ENCODE peak calls at places on chromosomes 12 and 14, in five cellular contexts. One of them, this sample, is unnamed.

GRCh38 chr12:60947533-60947932 is 1312.7 kb upstream of the USP15 start:
- DNase-seq in mucosa of gallbladder: no peak
- DNase-seq in brain pericyte: no peak
- DNase-seq in T follicular helper cell: no peak
- DNase-seq in T-helper 9 cell: no peak
- DNase-seq in this sample: no peak

GRCh38 chr12:109497675-109498074 is 20.2 kb downstream of the UBE3B start:
- DNase-seq in brain pericyte: no peak
- DNase-seq in mucosa of gallbladder: no peak
- DNase-seq in T-helper 9 cell: no peak
- DNase-seq in T follicular helper cell: no peak
- DNase-seq in this sample: no peak

GRCh38 chr14:98721061-98721460 is 550.9 kb downstream of the BCL11B start:
- DNase-seq in T follicular helper cell: no peak
- DNase-seq in brain pericyte: no peak
- DNase-seq in T-helper 9 cell: no peak
- DNase-seq in mucosa of gallbladder: no peak
- DNase-seq in this sample: no peak

GRCh38 chr14:93033983-93034670 is 81.6 kb downstream of the ITPK1 start:
- DNase-seq in T follicular helper cell: peak; percentile 6
- DNase-seq in T-helper 9 cell: peak; percentile 5
- DNase-seq in brain pericyte: no peak
- DNase-seq in mucosa of gallbladder: no peak
- DNase-seq in this sample: peak; percentile 91

GRCh38 chr14:103130017-103130764 is 6.9 kb downstream of the TNFAIP2 start:
- DNase-seq in brain pericyte: no peak
- DNase-seq in mucosa of gallbladder: no peak
- DNase-seq in T-helper 9 cell: no peak
- DNase-seq in T follicular helper cell: no peak
- DNase-seq in this sample: no peak

GRCh38 chr14:66288511-66288910 is 197.7 kb upstream of the CCDC196 start:
- DNase-seq in brain pericyte: no peak
- DNase-seq in T-helper 9 cell: no peak
- DNase-seq in mucosa of gallbladder: no peak
- DNase-seq in T follicular helper cell: no peak
- DNase-seq in this sample: no peak

GRCh38 chr12:91142184-91142583 is 30.9 kb upstream of the LUM start:
- DNase-seq in mucosa of gallbladder: no peak
- DNase-seq in T follicular helper cell: no peak
- DNase-seq in brain pericyte: no peak
- DNase-seq in T-helper 9 cell: no peak
- DNase-seq in this sample: no peak

GRCh38 chr14:26841361-26841760 is 243.5 kb upstream of the NOVA1 start:
- DNase-seq in T follicular helper cell: no peak
- DNase-seq in brain pericyte: no peak
- DNase-seq in mucosa of gallbladder: no peak
- DNase-seq in T-helper 9 cell: no peak
- DNase-seq in this sample: no peak

This sample was measured in GM12891.